ENCODE peak calls at places on chromosomes 4 and X, in four cellular contexts. Q is adipocyte, N is H1, A is uterus. E is an unnamed sample.

GRCh38 chrX:111511477-111511876 is at the start of gene SERTM2:
- DNase-seq in N (no peak), A (no peak), Q (no peak), E (no peak)

GRCh38 chr4:98604723-98605122 is 53.7 kb downstream of the TSPAN5 start:
- DNase-seq in Q (no peak), N (no peak), A (no peak), E (no peak)

GRCh38 chr4:134174271-134174670 is 27.3 kb downstream of the PABPC4L start:
- DNase-seq in N (no peak), Q (no peak), A (no peak), E (no peak)

GRCh38 chr4:110854021-110854678 is 231.3 kb upstream of the PITX2 start:
- DNase-seq in A (no peak), N (no peak), Q (peak; percentile 86), E (no peak)

GRCh38 chrX:40088299-40088625 is 9.5 kb downstream of the BCOR start:
- DNase-seq in N (no peak), Q (no peak), A (no peak), E (no peak)

GRCh38 chrX:37846141-37846540 is 1.2 kb downstream of the DYNLT3 start:
- DNase-seq in A (no peak), N (no peak), Q (peak; percentile 10), E (no peak)

GRCh38 chr4:15162465-15163283 is 160.4 kb downstream of the CPEB2 start:
- DNase-seq in N (no peak), A (no peak), Q (peak; percentile 71), E (no peak)

GRCh38 chr4:76013540-76013939 is 6.2 kb upstream of the CXCL9 start:
- DNase-seq in Q (no peak), N (no peak), A (no peak), E (no peak)

GRCh38 chrX:20244936-20245335 is 21.8 kb downstream of the RPS6KA3 start:
- DNase-seq in A (peak; percentile 32), N (no peak), Q (peak; percentile 42), E (no peak)

GRCh38 chrX:101682723-101683122 is 23.1 kb upstream of the ARMCX2 start:
- DNase-seq in Q (peak; percentile 7), A (no peak), N (no peak), E (no peak)

GRCh38 chr4:42995343-42995944 is 102.9 kb downstream of the GRXCR1 start:
- DNase-seq in Q (peak; percentile 6), N (no peak), A (no peak), E (no peak)

GRCh38 chr4:147479817-147480216 is 1.1 kb upstream of the EDNRA start:
- DNase-seq in A (peak; percentile 44), N (no peak), Q (peak; percentile 48), E (no peak)

GRCh38 chrX:119503484-119503861 is 35.2 kb downstream of the SLC25A5 start:
- DNase-seq in A (no peak), N (no peak), Q (peak; percentile 80), E (no peak)

GRCh38 chr4:7110546-7110945 is 42.7 kb upstream of the GRPEL1 start:
- DNase-seq in N (no peak), Q (no peak), A (no peak), E (no peak)

GRCh38 chrX:150477364-150477763 is 91.1 kb upstream of the MTM1 start:
- DNase-seq in N (no peak), Q (no peak), A (no peak), E (no peak)

GRCh38 chr4:88857588-88857987 is 160.0 kb upstream of the NAP1L5 start:
- DNase-seq in Q (no peak), A (no peak), N (no peak), E (no peak)

GRCh38 chr4:5746829-5747745 is 36.1 kb downstream of the EVC start:
- DNase-seq in Q (peak; percentile 62), N (no peak), A (no peak), E (no peak)

GRCh38 chr4:153488006-153488718 is 22.0 kb downstream of the TMEM131L start:
- DNase-seq in A (no peak), Q (no peak), N (peak; percentile 48), E (peak; percentile 71)

GRCh38 chrX:3526084-3526483 is 179.6 kb upstream of the MXRA5 start:
- DNase-seq in Q (no peak), A (no peak), N (no peak), E (no peak)

GRCh38 chrX:21153503-21153902 is 220.7 kb upstream of the CNKSR2 start:
- DNase-seq in A (peak; percentile 17), N (no peak), Q (no peak), E (no peak)

GRCh38 chrX:148043456-148043855 is 62.3 kb downstream of the FMR1NB start:
- DNase-seq in Q (no peak), A (no peak), N (no peak), E (no peak)

GRCh38 chr4:88963817-88964216 is 93.2 kb downstream of the FAM13A start:
- DNase-seq in A (no peak), Q (peak; percentile 63), N (no peak), E (no peak)

GRCh38 chrX:120761810-120762209 is 113.9 kb downstream of the CT47B1 start:
- DNase-seq in Q (peak; percentile 80), A (peak; percentile 16), N (no peak), E (no peak)

GRCh38 chrX:41265615-41266014 is 68.3 kb upstream of the DDX3X start:
- DNase-seq in Q (no peak), A (peak; percentile 55), N (no peak), E (no peak)

GRCh38 chrX:150165776-150166610 is 197.1 kb upstream of the MAMLD1 start:
- DNase-seq in N (no peak), A (no peak), Q (no peak), E (no peak)

GRCh38 chr4:102441978-102442890 is 58.9 kb upstream of the NFKB1 start:
- DNase-seq in Q (no peak), A (no peak), N (no peak), E (no peak)

GRCh38 chrX:45344597-45344996 is 143.9 kb upstream of the DIPK2B start:
- DNase-seq in N (no peak), Q (peak; percentile 81), A (no peak), E (no peak)

GRCh38 chr4:185305979-185306442 is 89.7 kb downstream of the LRP2BP start:
- DNase-seq in A (no peak), Q (peak; percentile 81), N (no peak), E (no peak)

GRCh38 chr4:33518852-33519251 is 2725.5 kb downstream of the ARAP2 start:
- DNase-seq in N (no peak), A (no peak), Q (no peak), E (no peak)
- H3K9me3 ChIP-seq in N (peaks cover 9% of the 10 kb centered on the region), A (no peaks in the 10 kb centered on the region), Q (peaks cover 13% of the 10 kb centered on the region), E (no peaks in the 10 kb centered on the region)

GRCh38 chr4:8586671-8587468 is 5.7 kb upstream of the CPZ start:
- DNase-seq in A (no peak), Q (no peak), N (no peak), E (no peak)
- H3K27me3 ChIP-seq in A (no peaks in the 10 kb centered on the region), Q (peaks cover 72% of the 10 kb centered on the region), N (no peaks in the 10 kb centered on the region), E (no peaks in the 10 kb centered on the region)

GRCh38 chr4:26331380-26331945 is 10.6 kb downstream of the RBPJ start:
- DNase-seq in A (no peak), Q (no peak), N (no peak), E (no peak)
- H3K4me1 ChIP-seq in A (peaks cover 11% of the 10 kb centered on the region), Q (peaks cover 49% of the 10 kb centered on the region), N (peaks cover 14% of the 10 kb centered on the region), E (no peaks in the 10 kb centered on the region)

DNA sequence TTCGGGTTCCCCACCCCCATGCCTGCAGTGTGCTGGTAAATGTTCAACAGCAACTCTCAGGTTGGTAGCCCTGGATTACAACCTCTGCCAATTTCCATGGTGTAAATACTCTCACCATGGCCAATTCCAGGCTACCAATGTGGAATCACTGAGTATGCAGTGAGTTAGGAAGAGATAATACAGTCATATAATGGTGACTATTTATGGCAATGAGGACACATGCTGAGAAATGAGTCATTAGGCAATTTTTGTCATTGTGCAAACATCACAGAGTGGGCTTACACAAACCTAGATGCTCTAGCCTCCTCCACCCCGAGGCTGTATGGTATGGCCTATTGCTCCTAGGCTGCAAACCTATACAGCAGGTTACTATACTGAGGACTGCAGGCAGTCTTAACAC is 4.6 kb upstream of the CLDN24 start:
- DNase-seq in Q (no peak), A (no peak), N (no peak), E (no peak)
- H3K9me3 ChIP-seq in Q (no peaks in the 10 kb centered on the region), A (no peaks in the 10 kb centered on the region), N (peaks cover 5% of the 10 kb centered on the region), E (no peaks in the 10 kb centered on the region)

GRCh38 chr4:56657128-56657527 is 24.0 kb downstream of the HOPX start:
- DNase-seq in Q (no peak), N (no peak), A (no peak), E (no peak)

GRCh38 chr4:56655209-56655626 is 25.9 kb downstream of the HOPX start:
- DNase-seq in N (no peak), A (peak; percentile 53), Q (peak; percentile 44), E (no peak)

GRCh38 chr4:56654238-56654632 is 26.9 kb downstream of the HOPX start:
- DNase-seq in N (no peak), A (peak; percentile 53), Q (no peak), E (no peak)

GRCh38 chr4:56656346-56656643 is 24.8 kb downstream of the HOPX start:
- DNase-seq in N (no peak), Q (peak; percentile 7), A (peak; percentile 37), E (no peak)

GRCh38 chr4:56655627-56656345 is 25.3 kb downstream of the HOPX start:
- DNase-seq in Q (peak; percentile 35), A (peak; percentile 31), N (peak; percentile 62), E (peak; percentile 70)
- H3K27me3 ChIP-seq in Q (peaks cover 49% of the 10 kb centered on the region), A (no peaks in the 10 kb centered on the region), N (peaks cover 42% of the 10 kb centered on the region), E (no peaks in the 10 kb centered on the region)

GRCh38 chr4:77146426-77147399 is 10.3 kb upstream of the CCNG2 start:
- DNase-seq in Q (peak; percentile 23), N (no peak), A (no peak), E (no peak)
- H3K4me1 ChIP-seq in Q (peaks cover 19% of the 10 kb centered on the region), N (no peaks in the 10 kb centered on the region), A (peaks cover 7% of the 10 kb centered on the region), E (peaks cover 8% of the 10 kb centered on the region)

GRCh38 chr4:58166496-58166895 is 1056.3 kb upstream of the IGFBP7 start:
- DNase-seq in Q (no peak), N (no peak), A (no peak), E (no peak)

GRCh38 chr4:58163172-58163571 is 1053.0 kb upstream of the IGFBP7 start:
- DNase-seq in N (no peak), A (no peak), Q (no peak), E (no peak)
- H3K9me3 ChIP-seq in N (no peaks in the 10 kb centered on the region), A (no peaks in the 10 kb centered on the region), Q (no peaks in the 10 kb centered on the region), E (no peaks in the 10 kb centered on the region)

DNA sequence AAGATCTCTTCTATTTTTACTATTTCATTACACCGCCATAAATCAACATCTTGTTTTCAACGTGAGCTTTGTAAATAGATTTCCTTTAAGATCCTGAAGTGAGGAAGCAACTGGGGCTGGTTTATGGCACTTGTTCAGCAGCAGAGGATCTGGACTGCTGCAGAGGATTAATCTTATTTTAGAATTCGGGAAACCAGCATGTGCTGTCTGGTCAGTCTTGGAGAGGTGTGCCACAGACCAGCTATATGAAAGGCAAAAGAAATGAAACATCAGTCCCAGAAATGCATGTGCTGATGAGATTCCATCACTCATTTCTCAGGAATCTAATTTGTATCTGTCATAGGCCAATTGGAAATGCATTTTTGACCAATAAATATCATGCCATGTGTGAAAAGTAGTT is 23.4 kb downstream of the PRDM8 start:
- DNase-seq in A (no peak), N (no peak), Q (no peak), E (no peak)
- H3K27me3 ChIP-seq in A (peaks cover 4% of the 10 kb centered on the region), N (no peaks in the 10 kb centered on the region), Q (no peaks in the 10 kb centered on the region), E (no peaks in the 10 kb centered on the region)